ENCODE peak calls at places on chromosomes 13 and 19, in seven cellular contexts. C is pancreas, J is astrocyte, A is HCT116, W is cardiac muscle cell, F is aorta, D is Karpas-422. S is an unnamed sample.

GRCh38 chr13:66528139-66528538 is 702.0 kb downstream of the PCDH9 start:
- DNase-seq in C (no peak), J (no peak), A (no peak), W (no peak), F (no peak), D (no peak), S (no peak)

GRCh38 chr13:28329395-28330158 is 165.4 kb downstream of the FLT1 start:
- DNase-seq in C (no peak), J (peak; percentile 86), A (no peak), W (no peak), F (peak; percentile 46), D (peak; percentile 32), S (no peak)

GRCh38 chr19:22491746-22492145 is 69.6 kb upstream of the ZNF98 start:
- DNase-seq in C (no peak), J (no peak), A (no peak), W (no peak), F (no peak), D (no peak), S (no peak)

GRCh38 chr19:1235625-1236538 is 1.9 kb downstream of the CBARP start:
- DNase-seq in C (no peak), J (no peak), A (no peak), W (no peak), F (no peak), D (no peak), S (no peak)

GRCh38 chr19:4329858-4330257 is 8.8 kb downstream of the STAP2 start:
- DNase-seq in C (no peak), J (no peak), A (no peak), W (no peak), F (no peak), D (no peak), S (no peak)

GRCh38 chr13:30569901-30570576 is 47.7 kb upstream of the USPL1 start:
- DNase-seq in C (no peak), J (peak; percentile 98), A (peak; percentile 66), W (no peak), F (peak; percentile 61), D (no peak), S (no peak)

GRCh38 chr19:17749912-17750317 is 1.4 kb upstream of the FCHO1 start:
- DNase-seq in C (no peak), J (no peak), A (no peak), W (no peak), F (no peak), D (no peak), S (no peak)

GRCh38 chr13:80314711-80315505 is 26.0 kb downstream of the SPRY2 start:
- DNase-seq in C (no peak), J (no peak), A (no peak), W (no peak), F (no peak), D (no peak), S (no peak)

GRCh38 chr13:98797456-98797855 is 45.0 kb upstream of the SLC15A1 start:
- DNase-seq in C (no peak), J (peak; percentile 46), A (no peak), W (no peak), F (no peak), D (no peak), S (no peak)

GRCh38 chr13:48491423-48492122 is 41.3 kb downstream of the RCBTB2 start:
- DNase-seq in C (no peak), J (no peak), A (no peak), W (no peak), F (no peak), D (peak; percentile 57), S (no peak)

GRCh38 chr19:38173324-38174041 is 50.5 kb downstream of the DPF1 start:
- DNase-seq in C (peak; percentile 29), J (peak; percentile 78), A (no peak), W (no peak), F (peak; percentile 89), D (no peak), S (no peak)

GRCh38 chr13:34250151-34250550 is 432.2 kb downstream of the RFC3 start:
- DNase-seq in C (no peak), J (peak; percentile 65), A (no peak), W (no peak), F (no peak), D (no peak), S (no peak)

GRCh38 chr13:21012211-21012610 is 49.2 kb downstream of the LATS2 start:
- DNase-seq in C (no peak), J (peak; percentile 41), A (no peak), W (no peak), F (no peak), D (no peak), S (no peak)
- H3K4me3 ChIP-seq in C (no peak overlapping the region), J (no peak overlapping the region), A (no peak overlapping the region), W (no peak overlapping the region), F (no peak overlapping the region), D (no peak overlapping the region), S (no peak overlapping the region)

DNA sequence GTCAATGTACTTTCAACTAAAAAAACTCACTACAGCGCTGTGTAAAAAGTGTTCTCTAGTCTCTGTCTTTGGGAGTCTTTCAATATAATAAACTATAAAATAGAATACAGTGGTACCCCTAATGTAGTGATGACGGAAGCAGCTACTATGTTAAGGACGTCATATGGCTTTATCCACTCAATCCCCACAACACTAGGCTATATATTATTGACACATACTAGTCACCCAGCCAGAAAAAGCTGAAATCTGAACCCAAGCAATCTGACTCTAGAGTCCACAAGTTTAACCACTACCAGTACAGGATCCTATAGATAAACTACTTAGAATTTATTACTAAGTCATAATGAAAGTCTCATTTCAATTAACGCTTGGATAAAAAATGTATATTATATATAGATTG is 48.3 kb downstream of the ELF1 start:
- DNase-seq in C (no peak), J (no peak), A (no peak), W (no peak), F (no peak), D (no peak), S (no peak)
- H3K4me1 ChIP-seq in C (peaks cover 69% of the 10 kb centered on the region), J (no peaks in the 10 kb centered on the region), A (no peaks in the 10 kb centered on the region), W (peaks cover 16% of the 10 kb centered on the region), F (peaks cover 8% of the 10 kb centered on the region), D (peaks cover 95% of the 10 kb centered on the region), S (peaks cover 100% of the 10 kb centered on the region)

DNA sequence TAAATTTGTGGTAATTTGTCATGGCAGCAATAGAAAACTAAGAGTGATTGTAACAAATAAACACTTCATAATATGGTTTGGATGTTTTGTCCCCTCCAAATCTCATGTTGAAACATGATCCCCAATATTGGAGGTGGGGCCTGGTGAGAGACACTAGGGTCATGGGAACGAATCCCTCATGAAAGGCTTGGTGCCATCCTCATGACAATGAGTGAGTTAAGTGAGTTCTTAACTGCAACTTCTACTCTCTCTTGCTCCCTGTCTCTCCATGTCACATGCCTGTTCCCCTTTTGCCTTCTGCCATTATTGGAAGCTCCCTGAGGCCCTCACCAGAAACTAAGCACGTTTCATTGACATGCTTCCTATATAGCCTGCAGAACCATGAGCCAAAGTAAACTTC is 1233.2 kb downstream of the OLFM4 start:
- DNase-seq in C (no peak), J (no peak), A (no peak), W (no peak), F (no peak), D (no peak), S (no peak)
- H3K4me3 ChIP-seq in C (no peak overlapping the region), J (no peak overlapping the region), A (no peak overlapping the region), W (no peak overlapping the region), F (no peak overlapping the region), D (no peak overlapping the region), S (no peak overlapping the region)

GRCh38 chr13:75404721-75405120 is 77.2 kb downstream of the TBC1D4 start:
- DNase-seq in C (no peak), J (no peak), A (no peak), W (no peak), F (no peak), D (no peak), S (no peak)
- H3K4me1 ChIP-seq in C (no peaks in the 10 kb centered on the region), J (peaks cover 3% of the 10 kb centered on the region), A (no peaks in the 10 kb centered on the region), W (peaks cover 52% of the 10 kb centered on the region), F (no peaks in the 10 kb centered on the region), D (peaks cover 5% of the 10 kb centered on the region), S (no peaks in the 10 kb centered on the region)

DNA sequence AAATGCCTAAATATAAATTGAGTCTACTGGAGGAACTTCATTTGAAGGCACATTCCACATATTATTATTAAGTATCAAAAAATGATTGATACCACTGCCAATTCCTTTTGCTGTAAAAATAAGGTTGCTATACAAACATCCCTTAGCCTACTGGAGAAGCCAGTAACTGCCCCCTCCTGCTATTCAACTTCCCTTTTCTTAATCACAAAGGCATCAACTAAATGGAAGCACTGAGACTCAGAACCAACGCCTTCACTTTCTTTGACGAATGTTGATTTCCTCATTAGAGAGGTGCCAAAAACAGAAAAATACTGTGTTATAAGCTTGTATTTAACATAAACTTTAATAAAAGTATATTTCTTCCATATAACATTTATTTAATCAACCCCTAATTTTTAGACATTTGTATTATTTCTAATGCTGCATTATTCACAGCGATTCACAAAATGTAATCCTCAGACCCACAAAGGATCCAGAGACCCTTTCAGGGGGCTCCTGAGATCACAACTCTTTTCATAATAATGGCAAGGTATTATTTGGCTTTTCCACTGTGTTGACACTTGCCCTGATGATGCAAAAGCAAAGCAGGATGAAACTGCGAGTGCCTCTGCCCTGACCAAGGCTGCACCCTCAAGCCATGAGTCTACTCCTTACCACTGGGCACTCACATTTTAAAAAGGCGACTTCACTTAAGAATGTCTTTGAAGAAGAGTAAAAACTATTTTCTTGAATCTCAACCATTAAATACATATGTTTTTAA is 11.6 kb downstream of the ELF1 start:
- DNase-seq in C (no peak), J (no peak), A (no peak), W (no peak), F (no peak), D (peak; percentile 75), S (no peak)
- H3K4me3 ChIP-seq in C (no peak overlapping the region), J (no peak overlapping the region), A (no peak overlapping the region), W (no peak overlapping the region), F (no peak overlapping the region), D (peak overlapping the region; percentile 9), S (peak overlapping the region; percentile 29)

GRCh38 chr19:36041831-36042230 is 9.2 kb upstream of the CLIP3 start:
- DNase-seq in C (no peak), J (peak; percentile 74), A (no peak), W (peak; percentile 8), F (no peak), D (no peak), S (no peak)
- H3K4me1 ChIP-seq in C (no peaks in the 10 kb centered on the region), J (peaks cover 6% of the 10 kb centered on the region), A (no peaks in the 10 kb centered on the region), W (no peaks in the 10 kb centered on the region), F (no peaks in the 10 kb centered on the region), D (no peaks in the 10 kb centered on the region), S (peaks cover 6% of the 10 kb centered on the region)

S was measured in CD8-positive, alpha-beta memory T cell.